ENCODE peak calls at places on chromosomes 5 and 9, in ten cellular contexts. O, D, J, Z, V, M, G, K, U and R are unnamed samples.
A peak's percentile ranks its signal among the peaks of the same experiment; 100 is the strongest.

GRCh38 chr9:124537926-124538325 is 30.7 kb upstream of the NR5A1 start:
- DNase-seq in U (no peak), J (no peak), Z (no peak), K (no peak), M (peak; percentile 37), D (no peak), O (no peak), G (no peak), V (no peak), R (no peak)

GRCh38 chr5:172361566-172362238 is 78.1 kb upstream of the UBTD2 start:
- DNase-seq in M (no peak), J (peak; percentile 46), V (peak; percentile 91), Z (no peak), D (peak; percentile 99), U (no peak), G (peak; percentile 97), O (peak; percentile 48), K (peak; percentile 18), R (no peak)

GRCh38 chr9:37944671-37945481 is 40.9 kb upstream of the SLC25A51 start:
- DNase-seq in G (no peak), Z (no peak), K (no peak), M (no peak), O (no peak), U (peak; percentile 39), V (peak; percentile 79), J (no peak), D (no peak), R (no peak)

GRCh38 chr5:178209334-178210072 is 5.2 kb downstream of the HNRNPAB start:
- DNase-seq in U (no peak), K (no peak), O (no peak), M (no peak), V (no peak), G (no peak), Z (no peak), D (no peak), J (no peak), R (no peak)

GRCh38 chr5:75054110-75054930 is 2.0 kb upstream of the GCNT4 start:
- DNase-seq in O (no peak), Z (peak; percentile 52), G (no peak), K (no peak), J (peak; percentile 48), V (peak; percentile 71), D (no peak), M (peak; percentile 61), U (peak; percentile 62), R (no peak)

GRCh38 chr5:134146651-134147544 is 29.9 kb downstream of the SKP1 start:
- DNase-seq in K (no peak), G (no peak), Z (no peak), O (no peak), J (no peak), U (no peak), M (no peak), D (no peak), V (no peak), R (no peak)

GRCh38 chr5:117954341-117954740 is 1034.0 kb downstream of the DTWD2 start:
- DNase-seq in D (no peak), K (no peak), V (no peak), G (no peak), Z (no peak), U (no peak), O (no peak), J (no peak), M (no peak), R (no peak)

GRCh38 chr9:95143591-95144561 is 173.6 kb downstream of the FANCC start:
- DNase-seq in M (peak; percentile 60), O (no peak), G (peak; percentile 60), J (peak; percentile 83), V (peak; percentile 81), K (no peak), Z (peak; percentile 79), U (no peak), D (peak; percentile 88), R (no peak)

GRCh38 chr5:73544429-73545402 is 20.7 kb downstream of the ANKRA2 start:
- DNase-seq in O (no peak), J (peak; percentile 40), Z (peak; percentile 81), K (no peak), D (no peak), V (no peak), U (no peak), M (peak; percentile 89), G (no peak), R (no peak)

GRCh38 chr5:176667637-176668036 is 20.4 kb downstream of the TSPAN17 start:
- DNase-seq in M (no peak), D (no peak), J (no peak), G (no peak), Z (no peak), U (no peak), K (no peak), V (no peak), O (no peak), R (no peak)

GRCh38 chr9:11549311-11549794 is 936.6 kb upstream of the PTPRD start:
- DNase-seq in V (no peak), G (no peak), Z (no peak), D (no peak), M (no peak), O (no peak), K (no peak), U (no peak), J (no peak), R (no peak)

GRCh38 chr9:20144255-20144654 is 355.4 kb upstream of the SLC24A2 start:
- DNase-seq in J (no peak), K (no peak), G (no peak), V (peak; percentile 3), M (no peak), Z (no peak), D (no peak), U (no peak), O (no peak), R (no peak)

GRCh38 chr5:932628-933250 is 40.1 kb downstream of the TRIP13 start:
- DNase-seq in G (no peak), U (no peak), V (no peak), D (peak; percentile 73), O (no peak), K (no peak), J (no peak), M (peak; percentile 24), Z (no peak), R (no peak)

GRCh38 chr5:78273436-78273835 is 21.1 kb downstream of the AP3B1 start:
- DNase-seq in G (no peak), K (no peak), U (no peak), M (no peak), Z (no peak), O (no peak), D (no peak), J (no peak), V (no peak), R (no peak)

GRCh38 chr9:127319366-127320121 is 55.0 kb downstream of the GARNL3 start:
- DNase-seq in O (no peak), D (no peak), G (no peak), U (no peak), J (no peak), K (no peak), Z (no peak), M (no peak), V (no peak), R (no peak)

GRCh38 chr9:127116946-127117345 is 5.5 kb downstream of the ANGPTL2 start:
- DNase-seq in Z (no peak), V (peak; percentile 28), D (no peak), O (no peak), J (no peak), G (no peak), K (no peak), M (no peak), U (no peak), R (no peak)

GRCh38 chr5:54088081-54088480 is 222.3 kb downstream of the ARL15 start:
- DNase-seq in D (no peak), Z (no peak), J (no peak), V (peak; percentile 59), G (no peak), U (no peak), K (no peak), O (no peak), M (no peak), R (no peak)

GRCh38 chr5:150217874-150218692 is 28.2 kb downstream of the SLC6A7 start:
- DNase-seq in D (peak; percentile 89), V (peak; percentile 64), K (peak; percentile 86), M (peak; percentile 86), U (peak; percentile 61), J (peak; percentile 82), Z (peak; percentile 81), G (peak; percentile 69), O (peak; percentile 64), R (peak; percentile 66)

GRCh38 chr9:137025120-137025966 is 2.7 kb downstream of the ABCA2 start:
- DNase-seq in O (no peak), M (peak; percentile 91), D (no peak), Z (peak; percentile 83), V (no peak), U (no peak), K (no peak), J (no peak), G (no peak), R (peak; percentile 37)

DNA sequence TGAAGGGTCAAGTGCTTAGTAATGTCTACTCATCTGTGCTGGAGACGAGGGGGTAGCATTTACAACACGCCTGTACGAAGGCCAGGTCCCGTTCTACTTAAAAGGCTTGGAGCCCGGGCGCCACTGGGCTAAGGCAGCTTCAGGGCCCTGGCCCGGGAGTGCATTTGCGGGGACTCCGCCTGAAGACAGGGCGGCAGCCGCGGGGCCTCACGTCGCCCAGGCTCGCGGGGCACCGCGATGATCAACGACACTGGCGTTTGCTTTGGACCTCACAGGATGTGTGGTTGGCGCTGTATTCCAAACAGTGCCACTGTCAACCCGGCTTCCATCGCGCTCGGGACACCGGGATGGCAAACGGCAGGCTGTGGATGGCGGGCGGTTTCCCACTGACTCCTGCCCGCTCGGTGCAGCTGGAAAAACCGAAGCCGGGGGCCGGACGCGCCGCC is 1.1 kb upstream of the TENT4A start:
- DNase-seq in J (peak; percentile 66), U (no peak), D (peak; percentile 66), G (no peak), O (no peak), M (peak; percentile 50), K (peak; percentile 49), Z (peak; percentile 78), V (peak; percentile 87), R (peak; percentile 55)
- TF ChIP-seq CTCF in J (no peak), U (no peak), D (no peak), G (peak; percentile 23), O (no peak), M (no peak), K (no peak), Z (no peak), V (peak; percentile 11), R (no peak)

GRCh38 chr9:81103597-81104471 is 585.5 kb downstream of the TLE1 start:
- DNase-seq in D (peak; percentile 10), J (no peak), Z (no peak), O (no peak), V (no peak), M (no peak), G (no peak), U (no peak), K (no peak), R (no peak)
- TF ChIP-seq CTCF in D (peak; percentile 62), J (peak; percentile 31), Z (no peak), O (no peak), V (peak; percentile 58), M (peak; percentile 25), G (peak; percentile 63), U (no peak), K (peak; percentile 36), R (no peak)

GRCh38 chr5:62340392-62340791 is 34.4 kb downstream of the KIF2A start:
- DNase-seq in U (no peak), Z (no peak), M (no peak), K (peak; percentile 38), V (no peak), G (no peak), O (peak; percentile 28), J (no peak), D (peak; percentile 11), R (no peak)
- TF ChIP-seq CTCF in U (no peak), Z (no peak), M (no peak), K (peak; percentile 38), V (peak; percentile 46), G (no peak), O (peak; percentile 42), J (no peak), D (peak; percentile 14), R (no peak)

GRCh38 chr5:83724001-83724400 is 3.3 kb upstream of the HAPLN1 start:
- DNase-seq in D (no peak), K (no peak), M (no peak), V (no peak), O (no peak), Z (no peak), U (no peak), G (no peak), J (no peak), R (no peak)
- TF ChIP-seq CTCF in D (no peak), K (no peak), M (no peak), V (no peak), O (no peak), Z (no peak), U (no peak), G (no peak), J (no peak), R (no peak)